ENCODE peak calls at places on chromosome 13, in eight cellular contexts. Q, H, K, S, O, J, X and Y are unnamed samples.

GRCh38 chr13:106113796-106114195 is 421.7 kb downstream of the EFNB2 start:
- DNase-seq in O (no peak), J (no peak), X (no peak), S (no peak), K (no peak), Q (peak; percentile 23), H (no peak), Y (no peak)

GRCh38 chr13:20716951-20717350 is 13.5 kb downstream of the IL17D start:
- DNase-seq in S (no peak), X (peak; percentile 92), Q (no peak), J (peak; percentile 78), O (no peak), K (no peak), H (no peak), Y (no peak)

GRCh38 chr13:41520016-41520698 is 62.8 kb downstream of the RGCC start:
- DNase-seq in O (no peak), X (no peak), S (no peak), J (no peak), H (no peak), K (no peak), Q (peak; percentile 40), Y (no peak)

GRCh38 chr13:106152047-106152446 is 383.4 kb downstream of the EFNB2 start:
- DNase-seq in S (peak; percentile 66), H (peak; percentile 69), O (no peak), X (no peak), J (no peak), Q (no peak), K (no peak), Y (no peak)

GRCh38 chr13:80040219-80040976 is 300.5 kb downstream of the SPRY2 start:
- DNase-seq in K (no peak), S (peak; percentile 95), O (peak; percentile 68), H (peak; percentile 24), X (no peak), Q (peak; percentile 97), J (no peak), Y (no peak)

GRCh38 chr13:74045583-74045982 is 88.6 kb downstream of the KLF12 start:
- DNase-seq in K (no peak), H (no peak), S (no peak), O (no peak), X (no peak), J (no peak), Q (no peak), Y (no peak)

GRCh38 chr13:24827799-24828198 is 63.8 kb downstream of the RNF17 start:
- DNase-seq in J (no peak), Q (no peak), S (no peak), K (no peak), X (no peak), O (no peak), H (no peak), Y (no peak)

GRCh38 chr13:23321534-23322241 is 111.8 kb downstream of the SACS start:
- DNase-seq in Q (peak; percentile 97), O (peak; percentile 26), H (no peak), K (no peak), S (peak; percentile 93), J (no peak), X (no peak), Y (no peak)

GRCh38 chr13:103199380-103200088 is 133.3 kb upstream of the SLC10A2 start:
- DNase-seq in K (no peak), S (no peak), Q (no peak), X (no peak), J (no peak), O (no peak), H (no peak), Y (no peak)

GRCh38 chr13:112697756-112698655 is 8.2 kb downstream of the ATP11A start:
- DNase-seq in S (no peak), X (no peak), H (no peak), Q (peak; percentile 82), O (no peak), K (no peak), J (peak; percentile 41), Y (peak; percentile 24)

GRCh38 chr13:73428137-73428536 is 369.3 kb downstream of the KLF5 start:
- DNase-seq in O (peak; percentile 81), S (peak; percentile 84), J (no peak), X (no peak), H (no peak), Q (peak; percentile 52), K (no peak), Y (no peak)

GRCh38 chr13:33723772-33724435 is 94.0 kb upstream of the RFC3 start:
- DNase-seq in X (peak; percentile 88), K (peak; percentile 20), S (peak; percentile 84), H (peak; percentile 84), O (peak; percentile 77), J (peak; percentile 91), Q (peak; percentile 90), Y (peak; percentile 86)

GRCh38 chr13:33721719-33722118 is 96.2 kb upstream of the RFC3 start:
- DNase-seq in K (no peak), J (no peak), X (no peak), Q (peak; percentile 79), S (no peak), O (no peak), H (no peak), Y (no peak)

GRCh38 chr13:33722216-33722900 is 95.6 kb upstream of the RFC3 start:
- DNase-seq in K (no peak), S (no peak), H (no peak), Q (peak; percentile 41), X (no peak), J (no peak), O (no peak), Y (no peak)

GRCh38 chr13:33725340-33725739 is 92.6 kb upstream of the RFC3 start:
- DNase-seq in Q (no peak), H (no peak), J (no peak), O (no peak), X (no peak), K (no peak), S (no peak), Y (no peak)

DNA sequence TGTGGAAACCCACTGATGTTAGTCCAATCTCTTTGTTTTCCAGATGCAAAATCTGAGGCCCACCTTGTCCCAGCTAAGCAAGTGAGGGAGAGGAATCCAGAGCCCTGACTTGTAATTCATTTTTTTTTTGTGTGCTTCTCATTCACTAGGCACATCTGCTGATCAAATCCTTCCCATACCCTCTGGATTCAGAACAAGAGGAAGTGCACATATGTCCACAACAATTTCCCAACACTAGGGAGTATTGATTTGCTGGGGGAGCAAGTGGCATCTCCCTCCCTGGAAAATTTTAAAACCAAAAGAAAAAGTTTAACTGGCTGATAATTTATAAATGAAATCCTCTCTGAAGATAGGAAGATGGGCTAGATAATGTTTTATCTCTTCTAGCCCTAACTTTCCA is 94.6 kb upstream of the RFC3 start:
- DNase-seq in O (no peak), S (no peak), H (no peak), X (no peak), J (no peak), Q (peak; percentile 5), K (no peak), Y (no peak)
- H3K9ac ChIP-seq in O (no peak overlapping the region), S (no peak overlapping the region), H (no peak overlapping the region), X (no peak overlapping the region), J (no peak overlapping the region), Q (peak overlapping the region; percentile 46), K (no peak overlapping the region), Y (no peak overlapping the region)

GRCh38 chr13:47932953-47933687 is 68.0 kb downstream of the SUCLA2 start:
- DNase-seq in S (no peak), X (peak; percentile 29), K (no peak), J (no peak), Q (no peak), O (no peak), H (no peak), Y (no peak)
- H3K9ac ChIP-seq in S (no peak overlapping the region), X (no peak overlapping the region), K (no peak overlapping the region), J (peak overlapping the region; percentile 17), Q (no peak overlapping the region), O (no peak overlapping the region), H (no peak overlapping the region), Y (no peak overlapping the region)

GRCh38 chr13:114123448-114123847 is 9.0 kb downstream of the RASA3 start:
- DNase-seq in K (no peak), Q (no peak), J (no peak), H (no peak), X (no peak), O (no peak), S (no peak), Y (no peak)
- H3K9ac ChIP-seq in K (no peak overlapping the region), Q (no peak overlapping the region), J (no peak overlapping the region), H (no peak overlapping the region), X (no peak overlapping the region), O (no peak overlapping the region), S (no peak overlapping the region), Y (no peak overlapping the region)

DNA sequence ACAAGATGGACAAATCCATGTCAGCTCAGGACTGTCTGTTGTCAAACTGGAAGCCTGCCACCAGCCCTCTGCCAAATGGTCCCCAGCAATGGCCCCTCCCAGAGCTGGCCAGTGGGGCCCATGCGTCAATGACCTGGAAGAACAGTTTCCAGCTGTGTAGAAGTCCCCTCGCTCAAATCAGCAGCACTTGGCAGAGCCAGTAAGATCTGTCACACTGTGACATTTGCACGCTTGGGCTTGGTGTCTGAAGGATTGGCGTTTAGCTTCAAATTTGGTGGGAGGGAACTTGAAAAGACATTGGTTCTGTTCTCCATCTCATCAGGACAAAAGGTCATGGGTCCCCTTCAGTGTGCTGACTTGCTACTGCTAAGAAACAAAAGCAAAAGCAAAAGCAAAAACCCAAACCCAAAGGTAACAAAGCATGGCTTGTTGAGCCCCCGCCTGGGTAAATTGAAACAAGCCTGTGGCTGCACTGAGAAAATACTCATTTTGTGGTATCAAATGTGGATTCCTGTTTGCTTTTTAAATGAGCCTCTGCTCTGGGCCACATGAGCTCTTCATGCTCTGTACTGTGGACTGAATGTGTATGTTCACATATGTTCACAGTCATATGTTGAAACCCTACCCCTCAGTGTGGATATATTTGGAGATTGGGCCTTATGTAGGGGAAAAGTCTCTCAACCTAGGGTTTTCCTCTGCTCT is 253.6 kb upstream of the MAB21L1 start:
- DNase-seq in S (no peak), K (no peak), X (no peak), Q (no peak), J (no peak), H (no peak), O (no peak), Y (no peak)
- H3K9ac ChIP-seq in S (no peak overlapping the region), K (no peak overlapping the region), X (no peak overlapping the region), Q (no peak overlapping the region), J (no peak overlapping the region), H (no peak overlapping the region), O (no peak overlapping the region), Y (no peak overlapping the region)